ENCODE peak calls at places on chromosomes 2 and 18, in nine cellular contexts. K is endothelial cell; T is stimulated activated CD4-positive, alpha-beta T cell treated with anti-CD3 and anti-CD28 coated beads, Interleukin-12 subunit alpha, Interleukin-12 subunit beta, amount 100 ng/mL, for 4 hours; G is sciatic nerve; S is adipocyte; D is HT-29; R is RWPE2; J is Calu3; W is D341Med. N is an unnamed sample.

GRCh38 chr2:220981926-220982325 is 590.2 kb downstream of the EPHA4 start:
- DNase-seq in W (no peak), R (no peak), D (no peak), J (no peak), T (no peak), K (no peak), S (no peak), G (no peak), N (no peak)

GRCh38 chr2:88828397-88829137 is 137.1 kb downstream of the RPIA start:
- DNase-seq in D (no peak), S (no peak), R (no peak), K (no peak), G (no peak), J (no peak), W (no peak), T (no peak), N (no peak)

GRCh38 chr2:151657667-151658076 is 76.6 kb downstream of the NEB start:
- DNase-seq in T (no peak), R (no peak), S (no peak), K (no peak), W (no peak), J (no peak), G (no peak), D (no peak), N (no peak)

GRCh38 chr2:135093192-135093591 is 41.1 kb downstream of the RAB3GAP1 start:
- DNase-seq in T (no peak), G (no peak), D (no peak), K (no peak), W (no peak), R (no peak), S (peak; percentile 18), J (no peak), N (no peak)

GRCh38 chr2:17643031-17643615 is 102.6 kb downstream of the VSNL1 start:
- DNase-seq in G (no peak), R (peak; percentile 77), S (peak; percentile 91), T (peak; percentile 8), K (no peak), W (no peak), D (peak; percentile 47), J (peak; percentile 18), N (no peak)

GRCh38 chr2:132656213-132656612 is 13.8 kb downstream of the LYPD1 start:
- DNase-seq in K (no peak), T (no peak), S (no peak), R (no peak), J (no peak), G (no peak), W (no peak), D (no peak), N (no peak)

GRCh38 chr2:233469261-233470006 is 97.1 kb downstream of the USP40 start:
- DNase-seq in G (peak; percentile 72), J (no peak), W (no peak), D (no peak), S (no peak), K (no peak), R (peak; percentile 45), T (no peak), N (no peak)

GRCh38 chr2:189613077-189613636 is 32.6 kb upstream of the SLC40A1 start:
- DNase-seq in K (no peak), D (peak; percentile 9), W (no peak), T (no peak), G (no peak), S (peak; percentile 78), R (no peak), J (peak; percentile 33), N (no peak)

GRCh38 chr2:163711244-163711643 is 24.6 kb downstream of the FIGN start:
- DNase-seq in W (no peak), S (no peak), R (no peak), D (no peak), J (no peak), G (no peak), K (no peak), T (no peak), N (no peak)

GRCh38 chr18:392926-393325 is 107.6 kb downstream of the COLEC12 start:
- DNase-seq in D (no peak), S (no peak), J (no peak), G (no peak), R (no peak), K (no peak), W (no peak), T (no peak), N (no peak)

GRCh38 chr2:84880395-84880644 is 564 bp downstream of the TRABD2A start:
- DNase-seq in K (no peak), G (no peak), T (no peak), J (no peak), W (no peak), D (no peak), S (no peak), R (no peak), N (no peak)

GRCh38 chr18:22872894-22873537 is 60.1 kb upstream of the RBBP8 start:
- DNase-seq in R (no peak), D (peak; percentile 25), S (peak; percentile 28), T (no peak), W (no peak), J (no peak), K (no peak), G (no peak), N (peak; percentile 5)

GRCh38 chr2:196066794-196067382 is 1.7 kb downstream of the DNAH7 start:
- DNase-seq in D (peak; percentile 69), R (no peak), T (no peak), S (peak; percentile 81), J (no peak), W (peak; percentile 33), G (no peak), K (no peak), N (no peak)

GRCh38 chr2:221527759-221528444 is 44.2 kb downstream of the EPHA4 start:
- DNase-seq in S (no peak), K (no peak), J (peak; percentile 30), W (no peak), T (no peak), R (no peak), D (no peak), G (no peak), N (no peak)

GRCh38 chr2:237483018-237483731 is 3.9 kb upstream of the MLPH start:
- DNase-seq in G (no peak), J (peak; percentile 82), T (no peak), R (no peak), K (no peak), S (peak; percentile 49), W (no peak), D (peak; percentile 87), N (no peak)

GRCh38 chr2:31282634-31283033 is 48.7 kb downstream of the EHD3 start:
- DNase-seq in K (no peak), S (no peak), R (no peak), W (no peak), D (no peak), J (no peak), T (no peak), G (peak; percentile 0), N (no peak)

GRCh38 chr2:224158831-224159230 is 119.7 kb upstream of the SERPINE2 start:
- DNase-seq in K (no peak), R (no peak), J (no peak), D (no peak), G (no peak), S (no peak), W (no peak), T (no peak), N (no peak)

GRCh38 chr2:88098558-88098900 is 29.3 kb downstream of the FABP1 start:
- DNase-seq in K (no peak), T (no peak), W (no peak), D (no peak), J (no peak), G (no peak), S (no peak), R (no peak), N (no peak)

GRCh38 chr2:38602136-38602731 is 494 bp downstream of the HNRNPLL start:
- DNase-seq in W (peak; percentile 55), K (peak; percentile 57), D (peak; percentile 31), G (peak; percentile 76), T (peak; percentile 40), J (peak; percentile 35), R (no peak), S (peak; percentile 61), N (no peak)

GRCh38 chr2:33384562-33384961 is 91.9 kb upstream of the RASGRP3 start:
- DNase-seq in J (no peak), K (no peak), S (no peak), D (no peak), T (no peak), R (no peak), G (no peak), W (no peak), N (no peak)

GRCh38 chr2:127582863-127583861 is 47.7 kb downstream of the MYO7B start:
- DNase-seq in G (peak; percentile 48), K (no peak), W (no peak), S (no peak), R (no peak), D (no peak), J (no peak), T (no peak), N (no peak)